ENCODE peak calls at places on chromosomes 3 and 15, in six cellular contexts. E, A, M, Q, N and I are unnamed samples.

GRCh38 chr3:34387831-34388564 is 589.6 kb downstream of the PDCD6IP start:
- DNase-seq in A (no peak), Q (no peak), M (no peak), N (no peak), E (no peak), I (no peak)

GRCh38 chr15:29129903-29130302 is 139.7 kb downstream of the NSMCE3 start:
- DNase-seq in N (no peak), Q (no peak), A (no peak), E (no peak), M (no peak), I (no peak)

GRCh38 chr3:38029400-38030125 is at the start of gene PLCD1:
- DNase-seq in M (no peak), N (no peak), Q (no peak), E (peak; percentile 88), A (no peak), I (peak; percentile 56)

GRCh38 chr15:78168591-78168990 is 19.4 kb downstream of the IDH3A start:
- DNase-seq in E (no peak), M (no peak), A (no peak), N (no peak), Q (no peak), I (no peak)

GRCh38 chr3:194728986-194729385 is 43.3 kb downstream of the FAM43A start:
- DNase-seq in Q (no peak), E (no peak), A (no peak), M (no peak), N (no peak), I (no peak)

GRCh38 chr3:107082527-107082926 is 294.7 kb upstream of the CCDC54 start:
- DNase-seq in Q (no peak), E (no peak), A (no peak), M (no peak), N (peak; percentile 73), I (peak; percentile 27)

GRCh38 chr15:27176785-27177406 is 205.9 kb downstream of the GABRG3 start:
- DNase-seq in M (no peak), N (no peak), E (no peak), Q (no peak), A (no peak), I (no peak)

GRCh38 chr3:131020122-131020693 is 6.4 kb downstream of the ASTE1 start:
- DNase-seq in N (no peak), A (no peak), M (no peak), E (no peak), Q (no peak), I (no peak)

GRCh38 chr15:94412979-94413741 is 181.8 kb downstream of the MCTP2 start:
- DNase-seq in E (no peak), N (peak; percentile 25), A (peak; percentile 9), M (peak; percentile 6), Q (no peak), I (peak; percentile 32)

GRCh38 chr3:172051310-172051956 is 12.1 kb downstream of the FNDC3B start:
- DNase-seq in A (no peak), Q (no peak), E (no peak), N (no peak), M (no peak), I (no peak)

GRCh38 chr3:132006605-132007204 is 28.1 kb downstream of the CPNE4 start:
- DNase-seq in A (no peak), N (peak; percentile 24), Q (no peak), E (no peak), M (peak; percentile 13), I (peak; percentile 62)

GRCh38 chr3:59566481-59566975 is 516.7 kb upstream of the CFAP20DC start:
- DNase-seq in A (no peak), N (no peak), Q (no peak), M (no peak), E (no peak), I (no peak)

GRCh38 chr3:16801223-16801622 is 83.5 kb upstream of the PLCL2 start:
- DNase-seq in M (no peak), A (no peak), N (no peak), Q (no peak), E (no peak), I (peak; percentile 28)

GRCh38 chr15:28094732-28095521 is 4.2 kb downstream of the OCA2 start:
- DNase-seq in E (no peak), N (no peak), A (no peak), Q (no peak), M (no peak), I (no peak)

GRCh38 chr15:65391732-65392131 is 13.9 kb upstream of the IGDCC3 start:
- DNase-seq in A (no peak), N (no peak), M (no peak), Q (no peak), E (no peak), I (no peak)

GRCh38 chr3:14200841-14201240 is 22.2 kb downstream of the LSM3 start:
- DNase-seq in Q (no peak), E (no peak), M (no peak), N (peak; percentile 46), A (no peak), I (no peak)

GRCh38 chr3:76500746-76501275 is 539.1 kb upstream of the ROBO2 start:
- DNase-seq in M (no peak), A (no peak), N (peak; percentile 46), E (no peak), Q (no peak), I (peak; percentile 57)

GRCh38 chr15:66833372-66833771 is 131.3 kb downstream of the SMAD6 start:
- DNase-seq in N (no peak), M (no peak), Q (no peak), A (no peak), E (no peak), I (no peak)

GRCh38 chr15:77605582-77605981 is 27.1 kb downstream of the LINGO1 start:
- DNase-seq in Q (no peak), M (no peak), E (no peak), N (no peak), A (no peak), I (no peak)

GRCh38 chr3:53941945-53942344 is 50.3 kb upstream of the SELENOK start:
- DNase-seq in N (no peak), Q (no peak), M (no peak), A (no peak), E (no peak), I (peak; percentile 66)

GRCh38 chr3:127951276-127951675 is 36.2 kb downstream of the KBTBD12 start:
- DNase-seq in M (no peak), E (no peak), Q (no peak), A (peak; percentile 22), N (peak; percentile 54), I (peak; percentile 15)

GRCh38 chr3:166697495-166697894 is 682.6 kb downstream of the ZBBX start:
- DNase-seq in M (no peak), Q (no peak), N (no peak), A (no peak), E (no peak), I (no peak)

GRCh38 chr15:60660290-60661051 is 181.5 kb upstream of the ICE2 start:
- DNase-seq in E (no peak), M (no peak), N (peak; percentile 73), Q (no peak), A (peak; percentile 50), I (peak; percentile 84)

GRCh38 chr3:81581966-81582599 is 179.4 kb downstream of the GBE1 start:
- DNase-seq in E (no peak), M (peak; percentile 15), N (peak; percentile 47), Q (peak; percentile 13), A (peak; percentile 16), I (peak; percentile 67)
- TF ChIP-seq CTCF in E (peak; percentile 40), M (no peak), N (peak; percentile 62), Q (peak; percentile 86), A (peak; percentile 91), I (peak; percentile 78)

DNA sequence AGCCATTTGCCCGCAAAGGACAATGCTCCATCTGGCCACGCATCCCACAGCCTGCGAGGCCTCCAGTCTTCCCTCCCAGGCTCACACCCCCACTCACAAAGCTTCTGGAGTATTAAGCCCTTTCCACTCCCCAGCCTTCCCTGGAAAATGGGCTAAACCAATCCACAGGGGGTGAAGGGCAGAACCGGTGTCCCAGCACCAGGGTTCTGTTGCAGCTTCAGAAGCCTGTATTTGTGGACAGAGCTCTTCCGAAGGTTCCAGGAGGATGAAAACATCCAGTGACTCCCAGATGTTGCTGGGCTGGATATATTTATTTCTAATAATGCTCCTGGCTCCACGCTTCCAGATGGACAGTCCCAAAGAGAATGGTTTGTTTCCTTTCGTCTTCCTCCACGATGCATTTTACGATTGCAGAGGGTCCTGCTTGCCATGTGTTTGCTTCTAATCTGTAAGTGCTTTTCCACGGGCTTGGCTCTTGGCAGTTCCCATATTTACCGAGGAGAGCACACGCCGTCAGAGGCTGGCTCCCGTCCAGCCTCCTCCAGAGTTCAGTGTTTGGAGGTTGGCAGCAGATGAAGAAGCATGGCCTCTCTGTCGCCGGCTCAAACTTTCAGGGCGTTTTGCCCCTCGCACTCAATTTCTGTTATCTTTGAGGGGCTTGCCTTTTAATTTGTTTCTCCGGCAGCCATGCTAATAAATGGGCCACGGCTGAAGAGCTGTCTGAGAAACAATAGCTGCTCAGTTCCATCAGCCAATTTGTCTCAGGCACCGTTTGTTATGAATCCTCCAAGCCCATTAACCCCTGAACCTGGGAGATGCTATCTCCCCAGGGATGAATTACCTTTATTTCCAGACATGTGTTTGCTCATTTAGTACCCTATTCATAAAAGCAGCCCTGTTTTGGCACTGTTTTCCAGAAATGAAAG is 367.9 kb upstream of the PROK2 start:
- DNase-seq in E (peak; percentile 80), A (peak; percentile 80), Q (peak; percentile 29), N (peak; percentile 69), M (peak; percentile 21), I (peak; percentile 93)
- H3K4me3 ChIP-seq in E (peak overlapping the region; percentile 56), A (peak overlapping the region; percentile 6), Q (peak overlapping the region; percentile 50), N (peak overlapping the region; percentile 29), M (peak overlapping the region; percentile 71), I (peak overlapping the region; percentile 27)

GRCh38 chr3:104436536-104436935 is 930.2 kb upstream of the ALCAM start:
- DNase-seq in E (no peak), Q (no peak), N (no peak), M (no peak), A (no peak), I (no peak)
- TF ChIP-seq CTCF in E (no peak), Q (no peak), N (no peak), M (no peak), A (no peak), I (no peak)

GRCh38 chr3:123883111-123883510 is 1.0 kb downstream of the MYLK start:
- DNase-seq in Q (no peak), A (no peak), N (no peak), M (no peak), E (no peak), I (no peak)
- H3K4me3 ChIP-seq in Q (peak overlapping the region; percentile 87), A (peak overlapping the region; percentile 76), N (peak overlapping the region; percentile 63), M (no peak overlapping the region), E (peak overlapping the region; percentile 65), I (no peak overlapping the region)